ENCODE peak calls at places on chromosomes 1 and 21, in eight cellular contexts. I is T follicular helper cell, F is NCI-H774, H is lung, R is mucosa of descending colon, Y is GM20000, B is GM04504, T is AG09319. M is an unnamed sample.
A peak's percentile ranks its signal among the peaks of the same experiment; 100 is the strongest.

GRCh38 chr1:205645494-205645893 is 13.7 kb upstream of the ELK4 start:
- DNase-seq in I (no peak), Y (no peak), B (no peak), R (no peak), F (no peak), T (no peak), H (no peak), M (no peak)

GRCh38 chr1:92444351-92444750 is 42.4 kb downstream of the GFI1 start:
- DNase-seq in R (no peak), I (no peak), F (no peak), Y (no peak), H (no peak), T (no peak), B (peak; percentile 5), M (no peak)

GRCh38 chr1:2966940-2967725 is 54.1 kb upstream of the ACTRT2 start:
- DNase-seq in H (no peak), F (no peak), R (peak; percentile 29), Y (no peak), T (no peak), B (no peak), I (no peak), M (no peak)

GRCh38 chr1:10901091-10901893 is 104.8 kb upstream of the CASZ1 start:
- DNase-seq in R (no peak), B (no peak), Y (no peak), I (no peak), H (peak; percentile 37), F (no peak), T (no peak), M (no peak)

GRCh38 chr1:16018308-16018707 is 465 bp upstream of the HSPB7 start:
- DNase-seq in T (no peak), R (no peak), Y (no peak), B (no peak), F (no peak), H (no peak), I (no peak), M (no peak)

GRCh38 chr1:159802060-159802459 is at the start of gene FCRL6:
- DNase-seq in H (no peak), R (no peak), I (no peak), Y (no peak), T (no peak), B (no peak), F (no peak), M (no peak)

GRCh38 chr1:17419626-17420328 is 19.7 kb downstream of the RCC2 start:
- DNase-seq in T (no peak), I (peak; percentile 49), H (peak; percentile 63), Y (peak; percentile 82), R (peak; percentile 68), B (no peak), F (no peak), M (peak; percentile 31)

GRCh38 chr1:81811757-81812371 is 11.1 kb downstream of the ADGRL2 start:
- DNase-seq in T (no peak), R (no peak), I (no peak), H (no peak), B (no peak), F (no peak), Y (no peak), M (no peak)

GRCh38 chr1:26378088-26378878 is 5.7 kb upstream of the ZNF683 start:
- DNase-seq in Y (peak; percentile 84), I (peak; percentile 55), B (peak; percentile 90), R (peak; percentile 71), T (peak; percentile 89), F (no peak), H (peak; percentile 30), M (peak; percentile 95)

GRCh38 chr1:175824079-175824478 is 80.7 kb upstream of the TNR start:
- DNase-seq in H (no peak), B (no peak), I (no peak), F (no peak), Y (no peak), T (no peak), R (no peak), M (no peak)

GRCh38 chr1:63116016-63116415 is 206.4 kb upstream of the FOXD3 start:
- DNase-seq in R (no peak), Y (no peak), B (no peak), T (no peak), I (no peak), H (no peak), F (no peak), M (no peak)

GRCh38 chr1:38991638-38992449 is 768 bp downstream of the AKIRIN1 start:
- DNase-seq in Y (peak; percentile 13), B (no peak), T (no peak), F (no peak), I (no peak), R (peak; percentile 68), H (peak; percentile 34), M (no peak)

GRCh38 chr1:24555591-24556413 is at the start of gene NCMAP:
- DNase-seq in T (no peak), F (no peak), H (peak; percentile 65), I (peak; percentile 50), B (no peak), R (peak; percentile 66), Y (no peak), M (no peak)

GRCh38 chr1:226063362-226064167 is 1.0 kb downstream of the H3-3A start:
- DNase-seq in Y (no peak), H (peak; percentile 37), B (peak; percentile 14), R (peak; percentile 65), F (peak; percentile 35), I (peak; percentile 23), T (no peak), M (no peak)

GRCh38 chr1:9960011-9960410 is 16.7 kb downstream of the NMNAT1 start:
- DNase-seq in R (no peak), I (no peak), H (no peak), B (no peak), Y (no peak), T (no peak), F (no peak), M (no peak)

GRCh38 chr21:43885721-43886120 is 20.7 kb downstream of the AGPAT3 start:
- DNase-seq in I (no peak), Y (no peak), H (no peak), B (no peak), F (no peak), R (peak; percentile 43), T (no peak), M (no peak)

GRCh38 chr21:38769253-38769780 is 36.4 kb upstream of the ETS2 start:
- DNase-seq in H (no peak), T (no peak), Y (no peak), F (peak; percentile 25), B (no peak), R (no peak), I (no peak), M (no peak)

GRCh38 chr21:32022141-32022540 is 149.3 kb downstream of the HUNK start:
- DNase-seq in F (no peak), R (no peak), B (no peak), H (no peak), T (no peak), I (no peak), Y (no peak), M (no peak)

GRCh38 chr1:222048030-222048632 is 306.2 kb upstream of the DUSP10 start:
- DNase-seq in Y (peak; percentile 64), H (no peak), F (no peak), B (peak; percentile 24), R (no peak), T (no peak), I (no peak), M (peak; percentile 30)

GRCh38 chr1:2796890-2797740 is 4.4 kb downstream of the TTC34 start:
- DNase-seq in R (no peak), I (no peak), F (no peak), T (no peak), H (no peak), B (no peak), Y (no peak), M (no peak)

GRCh38 chr1:243393093-243393492 is 137.3 kb downstream of the SDCCAG8 start:
- DNase-seq in R (no peak), I (no peak), H (no peak), T (no peak), Y (no peak), B (no peak), F (no peak), M (no peak)

GRCh38 chr21:35360870-35361570 is 311.9 kb upstream of the RUNX1 start:
- DNase-seq in I (no peak), Y (no peak), R (no peak), B (no peak), H (no peak), F (no peak), T (no peak), M (no peak)

GRCh38 chr1:202811296-202812175 is 782 bp downstream of the PCAT6 start:
- DNase-seq in Y (peak; percentile 56), I (peak; percentile 6), T (no peak), R (peak; percentile 75), B (no peak), H (no peak), F (no peak), M (no peak)

GRCh38 chr1:193143285-193143684 is 21.5 kb downstream of the CDC73 start:
- DNase-seq in R (no peak), F (no peak), T (no peak), Y (no peak), B (no peak), H (no peak), I (no peak), M (peak; percentile 1)

GRCh38 chr1:224513787-224514209 is 79.2 kb upstream of the WDR26 start:
- DNase-seq in R (peak; percentile 78), I (peak; percentile 71), F (peak; percentile 84), B (peak; percentile 55), Y (peak; percentile 86), H (peak; percentile 88), T (peak; percentile 38), M (peak; percentile 59)

GRCh38 chr1:206439205-206439604 is 31.1 kb upstream of the IKBKE start:
- DNase-seq in R (no peak), I (no peak), F (no peak), T (no peak), H (no peak), Y (no peak), B (no peak), M (no peak)

GRCh38 chr1:3501856-3502665 is 47.6 kb downstream of the ARHGEF16 start:
- DNase-seq in T (no peak), Y (peak; percentile 82), F (no peak), B (no peak), R (peak; percentile 83), I (no peak), H (peak; percentile 56), M (no peak)

GRCh38 chr21:34073749-34074282 is 438 bp downstream of the MRPS6 start:
- DNase-seq in F (no peak), B (no peak), T (no peak), Y (peak; percentile 75), I (peak; percentile 22), H (no peak), R (no peak), M (no peak)

GRCh38 chr1:159941139-159941866 is 4.1 kb downstream of the IGSF9 start:
- DNase-seq in Y (no peak), F (no peak), H (no peak), T (no peak), B (no peak), R (no peak), I (no peak), M (no peak)

GRCh38 chr1:86773331-86774288 is 69.2 kb downstream of the SH3GLB1 start:
- DNase-seq in B (no peak), H (no peak), I (no peak), R (no peak), T (no peak), Y (no peak), F (no peak), M (no peak)

GRCh38 chr1:85862456-85862855 is 154.2 kb upstream of the ZNHIT6 start:
- DNase-seq in H (no peak), F (no peak), T (no peak), Y (no peak), R (no peak), B (no peak), I (no peak), M (no peak)

GRCh38 chr1:150567341-150567716 is 12.1 kb downstream of the MCL1 start:
- DNase-seq in H (no peak), Y (peak; percentile 67), R (peak; percentile 62), T (no peak), B (no peak), I (no peak), F (no peak), M (no peak)

GRCh38 chr1:226762988-226763740 is 24.1 kb upstream of the ITPKB start:
- DNase-seq in T (no peak), H (no peak), I (no peak), F (no peak), R (no peak), B (no peak), Y (no peak), M (no peak)

GRCh38 chr21:9735421-9735961 is 785.9 kb upstream of the TPTE start:
- DNase-seq in T (no peak), F (no peak), Y (no peak), I (no peak), R (peak; percentile 59), B (no peak), H (peak; percentile 30), M (no peak)